ENCODE peak calls at places on chromosomes 13 and 19, in six cellular contexts. L is A549, U is K562, W is HepG2, P is endothelial cell of umbilical vein, J is GM12878. X is an unnamed sample.

GRCh38 chr19:58497634-58498170 is 14.1 kb downstream of the SLC27A5 start:
- DNase-seq in L (no peak), U (no peak), W (no peak), P (no peak), J (no peak), X (no peak)

GRCh38 chr13:99265823-99266426 is 7.7 kb upstream of the GPR18 start:
- DNase-seq in L (peak; percentile 39), U (peak; percentile 30), W (peak; percentile 46), P (peak; percentile 64), J (no peak), X (peak; percentile 60)

GRCh38 chr19:43806848-43807247 is 4.6 kb upstream of the LYPD5 start:
- DNase-seq in L (no peak), U (no peak), W (no peak), P (no peak), J (no peak), X (no peak)

GRCh38 chr19:768424-768823 is 17.5 kb downstream of the MISP start:
- DNase-seq in L (peak; percentile 70), U (no peak), W (no peak), P (no peak), J (no peak), X (no peak)

GRCh38 chr19:50725218-50725931 is 2.2 kb downstream of the CLEC11A start:
- DNase-seq in L (no peak), U (no peak), W (no peak), P (no peak), J (no peak), X (no peak)

GRCh38 chr19:45263013-45263412 is 11.9 kb downstream of the MARK4 start:
- DNase-seq in L (no peak), U (peak; percentile 48), W (no peak), P (no peak), J (no peak), X (no peak)

GRCh38 chr13:87798536-87798935 is 127.4 kb downstream of the SLITRK5 start:
- DNase-seq in L (no peak), U (no peak), W (no peak), P (no peak), J (no peak), X (no peak)

GRCh38 chr13:29901714-29902631 is 51.6 kb upstream of the UBL3 start:
- DNase-seq in L (peak; percentile 41), U (no peak), W (no peak), P (peak; percentile 56), J (no peak), X (peak; percentile 15)

GRCh38 chr19:43464089-43464775 is 1.2 kb downstream of the LYPD3 start:
- DNase-seq in L (no peak), U (peak; percentile 86), W (no peak), P (no peak), J (no peak), X (no peak)

GRCh38 chr19:44748426-44749254 is at the start of gene BCL3:
- DNase-seq in L (peak; percentile 89), U (peak; percentile 70), W (no peak), P (peak; percentile 40), J (no peak), X (peak; percentile 62)

GRCh38 chr19:29016353-29016752 is 196.6 kb downstream of the UQCRFS1 start:
- DNase-seq in L (no peak), U (no peak), W (no peak), P (no peak), J (no peak), X (no peak)

GRCh38 chr13:107942030-107942617 is 273.2 kb downstream of the LIG4 start:
- DNase-seq in L (no peak), U (peak; percentile 83), W (no peak), P (no peak), J (no peak), X (no peak)

GRCh38 chr13:31236211-31236786 is 36.5 kb downstream of the B3GLCT start:
- DNase-seq in L (peak; percentile 26), U (no peak), W (peak; percentile 31), P (peak; percentile 38), J (no peak), X (peak; percentile 63)

GRCh38 chr19:44570984-44571684 is 41.7 kb upstream of the CEACAM20 start:
- DNase-seq in L (peak; percentile 86), U (peak; percentile 67), W (peak; percentile 80), P (peak; percentile 82), J (no peak), X (peak; percentile 74)

GRCh38 chr13:46947425-46948191 is 50.8 kb upstream of the HTR2A start:
- DNase-seq in L (no peak), U (no peak), W (no peak), P (no peak), J (no peak), X (no peak)

GRCh38 chr13:51230473-51231105 is 8.4 kb downstream of the FAM124A start:
- DNase-seq in L (no peak), U (no peak), W (no peak), P (peak; percentile 87), J (no peak), X (no peak)

GRCh38 chr19:5536337-5536894 is 31.3 kb downstream of the TINCR start:
- DNase-seq in L (peak; percentile 23), U (no peak), W (no peak), P (no peak), J (no peak), X (no peak)

GRCh38 chr19:10863107-10863700 is 8.1 kb upstream of the CARM1 start:
- DNase-seq in L (no peak), U (peak; percentile 38), W (peak; percentile 56), P (no peak), J (no peak), X (peak; percentile 64)

GRCh38 chr19:39052243-39052746 is 19.9 kb upstream of the FBXO27 start:
- DNase-seq in L (peak; percentile 87), U (peak; percentile 72), W (peak; percentile 48), P (peak; percentile 53), J (no peak), X (peak; percentile 59)

GRCh38 chr19:48940902-48941301 is 7.4 kb downstream of the DHDH start:
- DNase-seq in L (no peak), U (peak; percentile 5), W (no peak), P (no peak), J (no peak), X (no peak)

GRCh38 chr19:32910874-32911273 is 41.3 kb upstream of the SLC7A9 start:
- DNase-seq in L (no peak), U (no peak), W (no peak), P (no peak), J (no peak), X (no peak)

GRCh38 chr13:111006508-111007031 is 91.7 kb upstream of the ANKRD10 start:
- DNase-seq in L (no peak), U (peak; percentile 17), W (no peak), P (peak; percentile 77), J (no peak), X (no peak)

GRCh38 chr13:106376411-106377112 is 158.9 kb downstream of the EFNB2 start:
- DNase-seq in L (peak; percentile 48), U (no peak), W (no peak), P (peak; percentile 95), J (no peak), X (peak; percentile 67)

GRCh38 chr19:45161715-45162463 is 1.1 kb upstream of the NKPD1 start:
- DNase-seq in L (no peak), U (peak; percentile 49), W (no peak), P (peak; percentile 50), J (no peak), X (no peak)

GRCh38 chr13:23462815-23463559 is 29.5 kb upstream of the SACS start:
- DNase-seq in L (no peak), U (no peak), W (no peak), P (no peak), J (no peak), X (no peak)
- H3K4me3 ChIP-seq in L (no peak overlapping the region), U (no peak overlapping the region), W (no peak overlapping the region), P (no peak overlapping the region), J (no peak overlapping the region), X (no peak overlapping the region)

DNA sequence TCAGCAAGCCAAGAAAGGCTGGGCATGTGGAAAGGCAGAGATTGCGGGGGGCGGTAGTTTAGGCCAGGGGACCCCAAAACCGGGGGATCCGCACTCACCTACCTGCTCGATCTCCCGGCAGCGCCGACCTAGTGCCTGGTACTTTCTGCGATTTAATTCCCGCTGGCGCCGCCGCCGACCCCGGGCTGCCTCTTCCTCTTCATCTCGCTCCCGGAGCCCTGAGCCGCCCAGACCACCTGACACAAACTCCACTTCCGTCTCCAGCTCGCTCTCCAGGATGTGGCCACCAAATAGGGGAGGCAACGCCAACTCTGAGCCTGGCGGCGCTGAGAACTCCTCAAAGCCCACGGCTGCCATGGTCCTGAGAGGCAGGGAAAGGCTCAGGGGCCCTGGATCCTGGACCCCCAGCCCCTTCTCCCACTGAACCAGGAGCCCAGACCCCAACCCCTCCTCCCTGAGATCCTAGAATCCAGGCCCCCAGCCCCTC is 1.1 kb downstream of the TFPT start:
- DNase-seq in L (no peak), U (no peak), W (no peak), P (peak; percentile 31), J (no peak), X (peak; percentile 76)
- TF ChIP-seq POLR2A in L (no peak), U (no peak), W (no peak), P (peak; percentile 68), J (peak; percentile 73), X (peak; percentile 33)

GRCh38 chr19:41224632-41225031 is 5.6 kb downstream of the AXL start:
- DNase-seq in L (no peak), U (no peak), W (no peak), P (no peak), J (no peak), X (no peak)

GRCh38 chr19:41225238-41226052 is 6.4 kb downstream of the AXL start:
- DNase-seq in L (peak; percentile 100), U (peak; percentile 86), W (peak; percentile 91), P (peak; percentile 90), J (no peak), X (peak; percentile 85)

GRCh38 chr19:41226874-41227390 is 7.9 kb downstream of the AXL start:
- DNase-seq in L (no peak), U (no peak), W (no peak), P (no peak), J (no peak), X (no peak)

GRCh38 chr19:41228486-41228885 is 9.5 kb downstream of the AXL start:
- DNase-seq in L (no peak), U (no peak), W (no peak), P (no peak), J (no peak), X (no peak)

GRCh38 chr19:41226053-41226873 is 7.2 kb downstream of the AXL start:
- DNase-seq in L (peak; percentile 95), U (peak; percentile 93), W (peak; percentile 68), P (peak; percentile 59), J (no peak), X (peak; percentile 81)
- TF ChIP-seq MYC in L (peak; percentile 93), U (no peak), W (peak; percentile 41), P (peak; percentile 25), J (no peak), X (peak; percentile 21)

DNA sequence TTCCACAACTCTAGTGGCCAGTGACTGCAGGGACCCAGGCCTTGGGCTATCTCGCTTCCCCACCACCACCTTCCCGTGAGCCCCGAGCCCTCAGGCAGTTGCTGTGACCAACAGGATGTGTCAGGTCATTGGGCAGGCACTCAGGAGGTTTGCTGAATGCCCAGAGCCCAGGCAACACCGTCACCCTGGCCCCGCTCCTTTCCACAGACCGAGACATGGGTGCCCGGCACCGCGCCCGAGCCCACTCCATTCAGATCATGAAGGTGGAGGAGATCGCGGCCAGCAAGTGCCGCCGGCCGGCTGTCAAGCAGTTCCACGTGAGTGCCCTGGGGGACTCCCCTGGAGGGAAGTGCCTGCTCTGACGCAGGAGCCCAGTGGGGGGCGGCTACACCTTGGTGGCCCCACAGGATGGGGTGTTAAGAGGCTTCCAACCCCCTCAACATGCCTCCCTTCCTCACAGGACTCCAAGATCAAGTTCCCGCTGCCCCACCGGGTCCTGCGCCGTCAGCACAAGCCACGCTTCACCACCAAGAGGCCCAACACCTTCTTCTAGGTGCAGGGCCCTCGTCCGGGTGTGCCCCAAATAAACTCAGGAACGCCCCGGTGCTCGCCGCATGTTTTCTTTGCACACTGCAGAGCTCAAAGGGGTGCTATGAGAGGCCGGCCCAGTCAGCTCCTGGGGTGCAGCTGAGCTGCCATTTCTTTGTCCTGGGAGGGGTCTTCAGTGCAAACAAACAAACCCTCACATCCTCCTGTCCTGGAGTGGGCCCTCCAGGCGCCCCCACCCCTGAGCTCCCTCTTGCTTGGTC is 3.2 kb downstream of the RPL18A start:
- DNase-seq in L (no peak), U (peak; percentile 3), W (no peak), P (no peak), J (no peak), X (no peak)
- H3K4me3 ChIP-seq in L (peak overlapping the region; percentile 9), U (no peak overlapping the region), W (no peak overlapping the region), P (no peak overlapping the region), J (peak overlapping the region; percentile 92), X (no peak overlapping the region)

X was measured in NB4.